ENCODE peak calls at places on chromosomes 11 and 22, in seven cellular contexts. O, M, W, Y, E, T and L are unnamed samples.

GRCh38 chr22:44584256-44584902 is 86.3 kb upstream of the RTL6 start:
- DNase-seq in O (no peak), M (no peak), W (no peak), Y (no peak), E (no peak), T (no peak), L (no peak)

GRCh38 chr22:44483878-44484277 is 14.2 kb downstream of the RTL6 start:
- DNase-seq in O (no peak), M (no peak), W (peak; percentile 46), Y (peak; percentile 51), E (no peak), T (no peak), L (no peak)

GRCh38 chr11:97667057-97667456 is 1277.2 kb downstream of the JRKL start:
- DNase-seq in O (no peak), M (no peak), W (no peak), Y (no peak), E (no peak), T (no peak), L (no peak)

GRCh38 chr11:80724366-80724765 is 1283.5 kb upstream of the TENM4 start:
- DNase-seq in O (no peak), M (no peak), W (no peak), Y (no peak), E (no peak), T (no peak), L (no peak)

GRCh38 chr11:90321018-90321417 is 98.2 kb upstream of the CHORDC1 start:
- DNase-seq in O (no peak), M (no peak), W (no peak), Y (no peak), E (no peak), T (no peak), L (no peak)

GRCh38 chr11:61071880-61072279 is 30.4 kb upstream of the CD5 start:
- DNase-seq in O (no peak), M (no peak), W (no peak), Y (no peak), E (peak; percentile 49), T (no peak), L (no peak)

GRCh38 chr11:88281317-88281712 is 56.2 kb downstream of the CTSC start:
- DNase-seq in O (no peak), M (no peak), W (peak; percentile 48), Y (no peak), E (no peak), T (no peak), L (no peak)

GRCh38 chr11:37560346-37560745 is 962.3 kb upstream of the RAG2 start:
- DNase-seq in O (no peak), M (no peak), W (no peak), Y (no peak), E (no peak), T (no peak), L (no peak)

GRCh38 chr11:64839887-64840782 is 4.3 kb downstream of the CDC42BPG start:
- DNase-seq in O (no peak), M (no peak), W (no peak), Y (no peak), E (no peak), T (no peak), L (no peak)

GRCh38 chr11:8709002-8709672 is 26.5 kb downstream of the RPL27A start:
- DNase-seq in O (no peak), M (peak; percentile 94), W (peak; percentile 97), Y (peak; percentile 55), E (peak; percentile 80), T (no peak), L (no peak)

GRCh38 chr22:32795214-32795596 is 6.3 kb upstream of the TIMP3 start:
- DNase-seq in O (no peak), M (no peak), W (no peak), Y (no peak), E (no peak), T (no peak), L (no peak)

GRCh38 chr22:42298746-42299145 is 28.3 kb upstream of the TCF20 start:
- DNase-seq in O (no peak), M (no peak), W (no peak), Y (no peak), E (no peak), T (no peak), L (no peak)

GRCh38 chr11:131430466-131431176 is 60.2 kb downstream of the NTM start:
- DNase-seq in O (no peak), M (no peak), W (peak; percentile 9), Y (no peak), E (no peak), T (no peak), L (no peak)

GRCh38 chr11:33722579-33723234 is 13.5 kb downstream of the CD59 start:
- DNase-seq in O (peak; percentile 12), M (no peak), W (no peak), Y (no peak), E (no peak), T (no peak), L (no peak)

GRCh38 chr11:133712235-133712634 is 133.1 kb downstream of the SPATA19 start:
- DNase-seq in O (no peak), M (no peak), W (no peak), Y (no peak), E (no peak), T (no peak), L (no peak)

GRCh38 chr11:20497124-20497792 is 102.2 kb upstream of the SLC6A5 start:
- DNase-seq in O (no peak), M (no peak), W (no peak), Y (no peak), E (no peak), T (no peak), L (no peak)

GRCh38 chr22:46971141-46971775 is 208.8 kb downstream of the TBC1D22A start:
- DNase-seq in O (no peak), M (no peak), W (peak; percentile 84), Y (no peak), E (no peak), T (no peak), L (no peak)